ENCODE peak calls at places on chromosomes 7 and 10, in four cellular contexts. Y, U, X and N are unnamed samples.

GRCh38 chr7:29610031-29610490 is 46.4 kb downstream of the PRR15 start:
- DNase-seq in Y (no peak), U (no peak), X (no peak), N (no peak)

GRCh38 chr7:73560035-73560835 is 2.7 kb upstream of the BCL7B start:
- DNase-seq in Y (peak), U (peak), X (peak), N (peak)

GRCh38 chr10:29113251-29113945 is 175.5 kb upstream of the LYZL1 start:
- DNase-seq in Y (no peak), U (no peak), X (no peak), N (no peak)

GRCh38 chr7:136009488-136010079 is 32.4 kb upstream of the MTPN start:
- DNase-seq in Y (peak), U (peak), X (peak), N (peak)

GRCh38 chr7:27647052-27647451 is 15.6 kb downstream of the HIBADH start:
- DNase-seq in Y (peak), U (no peak), X (no peak), N (no peak)

GRCh38 chr10:131311661-131312260 is at the start of gene TCERG1L:
- DNase-seq in Y (no peak), U (no peak), X (no peak), N (no peak)

GRCh38 chr10:104096692-104097091 is 11.0 kb upstream of the COL17A1 start:
- DNase-seq in Y (no peak), U (no peak), X (no peak), N (no peak)

GRCh38 chr7:148850564-148850963 is 33.5 kb downstream of the EZH2 start:
- DNase-seq in Y (no peak), U (no peak), X (no peak), N (no peak)

GRCh38 chr10:103800789-103801540 is 54.4 kb downstream of the SH3PXD2A start:
- DNase-seq in Y (no peak), U (no peak), X (peak), N (peak)

GRCh38 chr10:22103701-22104100 is 100.2 kb upstream of the DNAJC1 start:
- DNase-seq in Y (peak), U (peak), X (no peak), N (peak)

GRCh38 chr7:3722396-3722846 is 421.4 kb downstream of the SDK1 start:
- DNase-seq in Y (peak), U (peak), X (peak), N (peak)

GRCh38 chr7:80974396-80975358 is 55.8 kb upstream of the SEMA3C start:
- DNase-seq in Y (no peak), U (no peak), X (no peak), N (no peak)

GRCh38 chr7:37726022-37726421 is 42.5 kb downstream of the GPR141 start:
- DNase-seq in Y (no peak), U (no peak), X (no peak), N (no peak)

GRCh38 chr7:1928555-1929348 is 258.7 kb downstream of the ELFN1 start:
- DNase-seq in Y (no peak), U (no peak), X (no peak), N (no peak)

GRCh38 chr7:330554-331230 is 40.7 kb downstream of the FOXL3 start:
- DNase-seq in Y (no peak), U (no peak), X (no peak), N (no peak)

DNA sequence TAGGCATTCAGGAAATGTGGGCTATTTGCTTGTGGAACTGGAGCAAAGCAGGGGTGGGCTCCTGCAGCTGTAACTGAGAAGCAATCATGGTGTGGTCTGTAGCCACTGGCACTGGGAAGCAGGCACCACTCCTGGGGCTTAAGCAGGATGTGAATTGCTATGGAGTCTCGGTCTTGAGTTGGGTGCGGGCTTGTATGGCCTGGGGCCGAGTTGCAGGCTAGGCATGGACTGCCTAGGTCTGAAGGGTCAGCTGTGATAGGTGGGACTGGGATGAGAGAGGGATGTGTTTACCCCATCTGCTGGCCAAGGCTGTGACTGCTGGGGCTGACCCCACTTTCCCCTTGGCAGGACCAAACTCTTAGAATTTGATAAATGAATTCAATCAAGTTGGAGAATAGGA is 43.0 kb downstream of the ADCY1 start:
- DNase-seq in Y (no peak), U (no peak), X (no peak), N (no peak)
- TF ChIP-seq MYC in Y (no peak), U (no peak), X (no peak), N (no peak)

GRCh38 chr10:84541289-84541637 is 212.9 kb downstream of the CCSER2 start:
- DNase-seq in Y (no peak), U (peak), X (peak), N (no peak)

GRCh38 chr10:84542552-84542951 is 214.2 kb downstream of the CCSER2 start:
- DNase-seq in Y (no peak), U (no peak), X (no peak), N (no peak)

GRCh38 chr10:84540022-84540616 is 211.7 kb downstream of the CCSER2 start:
- DNase-seq in Y (peak), U (no peak), X (no peak), N (no peak)

GRCh38 chr10:84539244-84539643 is 210.9 kb downstream of the CCSER2 start:
- DNase-seq in Y (no peak), U (no peak), X (no peak), N (no peak)

DNA sequence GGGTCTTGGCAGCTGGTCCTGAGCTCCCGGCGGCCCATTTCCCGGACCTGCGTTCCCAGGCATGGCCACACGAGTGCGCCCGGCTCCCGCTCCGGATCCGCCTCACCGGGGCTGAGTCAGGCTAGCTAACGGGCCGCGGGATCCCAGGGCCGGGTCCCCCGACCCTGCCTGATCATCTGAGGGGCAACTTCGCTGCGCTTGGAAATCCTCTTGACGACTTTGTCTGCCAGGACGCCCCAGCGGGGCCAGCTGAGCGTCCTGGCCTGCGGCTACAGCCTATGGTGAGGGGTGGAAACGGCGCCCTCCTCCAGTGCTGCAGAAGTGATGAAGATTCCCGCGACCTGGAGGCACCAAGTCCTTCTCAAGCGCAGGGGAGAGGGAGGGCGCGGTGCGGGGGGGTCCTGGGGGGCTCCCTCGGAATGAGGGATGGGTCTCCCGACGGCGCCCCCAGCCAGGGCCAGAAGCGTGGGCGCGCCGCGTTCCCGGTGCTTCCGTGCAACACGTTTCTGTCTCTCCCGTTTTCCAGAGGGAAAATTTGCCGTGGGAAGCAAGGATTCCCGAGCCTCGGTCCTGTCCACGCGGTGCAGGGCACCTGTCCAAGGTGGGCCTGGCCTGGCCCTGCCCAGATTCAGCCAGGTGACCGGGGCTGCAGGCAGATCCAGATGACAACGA is 212.4 kb downstream of the CCSER2 start:
- DNase-seq in Y (peak), U (peak), X (peak), N (peak)
- H3K4me3 ChIP-seq in Y (peak), U (peak), X (peak), N (no peak)

GRCh38 chr7:14602851-14603250 is 299.7 kb downstream of the DGKB start:
- DNase-seq in Y (no peak), U (no peak), X (no peak), N (no peak)

GRCh38 chr7:14604606-14605005 is 297.9 kb downstream of the DGKB start:
- DNase-seq in Y (no peak), U (no peak), X (no peak), N (no peak)

GRCh38 chr7:14600766-14601367 is 301.7 kb downstream of the DGKB start:
- DNase-seq in Y (no peak), U (no peak), X (no peak), N (no peak)

DNA sequence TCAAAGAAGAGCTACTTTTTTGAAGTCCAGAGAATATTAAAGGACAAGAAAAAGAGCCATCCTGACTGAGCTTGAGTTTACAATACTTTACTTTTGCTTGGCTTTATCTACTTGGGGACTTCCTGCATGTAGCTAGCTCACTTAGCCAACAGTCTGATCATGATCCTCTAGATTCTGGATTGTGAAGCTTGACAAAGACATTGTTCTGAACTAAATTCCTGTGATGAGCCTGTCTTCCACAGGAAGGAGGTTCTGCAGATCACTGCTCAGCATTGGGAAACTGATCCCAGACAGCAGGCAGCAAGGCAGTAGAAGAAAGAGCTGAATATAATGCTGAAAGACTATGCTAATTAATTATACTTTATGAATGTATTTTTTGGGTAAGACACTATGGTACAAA is 296.4 kb downstream of the DGKB start:
- DNase-seq in Y (no peak), U (no peak), X (no peak), N (no peak)
- TF ChIP-seq MYC in Y (no peak), U (no peak), X (no peak), N (no peak)

GRCh38 chr7:151410405-151411390 is 860 bp upstream of the WDR86 start:
- DNase-seq in Y (no peak), U (no peak), X (no peak), N (no peak)

GRCh38 chr7:151408839-151409554 is 841 bp downstream of the WDR86 start:
- DNase-seq in Y (no peak), U (no peak), X (peak), N (peak)

GRCh38 chr7:151411551-151411950 is 1.7 kb upstream of the WDR86 start:
- DNase-seq in Y (no peak), U (no peak), X (no peak), N (peak)

GRCh38 chr7:151408498-151408838 is 1.4 kb downstream of the WDR86 start:
- DNase-seq in Y (no peak), U (no peak), X (no peak), N (no peak)

GRCh38 chr7:151409555-151410404 is at the start of gene WDR86:
- DNase-seq in Y (no peak), U (no peak), X (no peak), N (no peak)
- H3K4me3 ChIP-seq in Y (peak), U (no peak), X (peak), N (no peak)

DNA sequence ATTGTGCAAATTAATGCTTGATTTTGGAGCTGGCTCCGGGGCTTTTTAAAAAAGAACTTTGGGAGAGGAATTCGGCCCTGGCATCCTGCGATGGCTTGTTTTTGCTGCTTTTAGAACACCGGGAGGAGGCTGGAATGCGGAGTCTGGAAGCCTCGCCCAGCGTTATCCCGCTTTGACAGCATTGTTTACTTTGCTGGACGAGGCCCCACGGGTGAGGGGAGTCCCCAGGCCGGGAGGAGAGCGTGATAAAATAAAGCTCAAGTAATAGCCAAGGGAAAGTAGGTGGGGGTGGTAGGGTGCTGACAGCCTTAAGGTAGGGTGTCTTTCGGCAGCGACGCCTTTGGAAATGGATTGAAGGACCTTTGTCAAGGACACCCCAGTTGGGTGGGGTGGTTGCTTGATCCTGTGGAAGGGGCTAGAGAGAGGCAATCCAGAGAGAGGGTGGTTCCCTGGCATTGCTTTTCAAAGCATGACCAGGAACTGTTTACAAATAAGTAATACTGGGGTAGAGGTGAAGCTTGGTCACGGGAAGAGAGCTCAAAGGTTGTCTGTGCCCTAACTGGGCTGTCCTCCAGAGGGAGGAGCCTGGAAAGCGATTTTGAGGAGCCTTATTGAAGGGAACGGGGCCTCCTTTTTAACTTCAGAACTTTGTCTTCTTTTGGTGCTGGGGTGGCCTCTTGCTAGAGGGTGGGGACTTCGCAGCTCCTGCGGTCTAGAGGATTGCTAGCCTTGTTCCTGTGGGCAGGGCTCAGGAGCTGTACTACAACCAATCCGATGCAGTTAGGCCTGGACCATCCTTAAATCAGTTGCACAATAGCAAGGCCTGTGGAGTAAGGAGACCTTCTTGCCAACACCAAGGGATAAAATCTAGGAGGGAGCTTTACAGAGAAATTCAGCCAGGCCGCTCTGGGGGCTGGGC is 1.2 kb downstream of the EIF4EBP2 start:
- DNase-seq in Y (peak), U (peak), X (peak), N (peak)
- TF ChIP-seq MYC in Y (no peak), U (peak), X (peak), N (no peak)

GRCh38 chr7:150717821-150718420 is 1.5 kb downstream of the GIMAP1 start:
- DNase-seq in Y (no peak), U (no peak), X (no peak), N (peak)
- H3K4me3 ChIP-seq in Y (no peak), U (no peak), X (no peak), N (no peak)